ENCODE peak calls at places on chromosomes 11 and 22, in nine cellular contexts. J is foreskin fibroblast; D is DND-41; C is nephron progenitor cell; G is esophagus squamous epithelium; B is fibroblast of lung; W is IMR-90; K is CD4-positive, alpha-beta T cell; P is tibial artery. E is an unnamed sample.

GRCh38 chr11:118310781-118311485 is 6.4 kb downstream of the CD3E start:
- DNase-seq in J (no peak), D (no peak), C (no peak), G (no peak), B (no peak), W (no peak), K (no peak), P (no peak), E (no peak)

GRCh38 chr11:68140496-68141246 is 19.5 kb upstream of the CHKA start:
- DNase-seq in J (no peak), D (no peak), C (no peak), G (no peak), B (no peak), W (no peak), K (no peak), P (no peak), E (no peak)

GRCh38 chr11:10233581-10233980 is 60.4 kb downstream of the SBF2 start:
- DNase-seq in J (peak; percentile 62), D (no peak), C (no peak), G (no peak), B (peak; percentile 42), W (peak; percentile 91), K (no peak), P (no peak), E (peak; percentile 80)

GRCh38 chr11:41282436-41282835 is 177.0 kb downstream of the LRRC4C start:
- DNase-seq in J (no peak), D (no peak), C (no peak), G (no peak), B (no peak), W (no peak), K (no peak), P (no peak), E (no peak)

GRCh38 chr11:12212181-12212820 is 101.9 kb downstream of the MICAL2 start:
- DNase-seq in J (no peak), D (no peak), C (no peak), G (no peak), B (no peak), W (no peak), K (no peak), P (peak; percentile 3), E (no peak)

GRCh38 chr11:86211619-86212018 is 32.9 kb upstream of the EED start:
- DNase-seq in J (no peak), D (no peak), C (no peak), G (no peak), B (no peak), W (no peak), K (no peak), P (no peak), E (no peak)

GRCh38 chr22:41699264-41700104 is at the start of gene MEI1:
- DNase-seq in J (peak; percentile 84), D (no peak), C (no peak), G (peak; percentile 23), B (peak; percentile 64), W (peak; percentile 56), K (peak; percentile 92), P (peak; percentile 64), E (peak; percentile 70)

GRCh38 chr22:18056161-18056666 is 21.6 kb upstream of the PEX26 start:
- DNase-seq in J (peak; percentile 90), D (no peak), C (no peak), G (no peak), B (peak; percentile 82), W (peak; percentile 76), K (no peak), P (no peak), E (peak; percentile 70)

GRCh38 chr11:19920982-19921381 is 208.3 kb downstream of the NAV2 start:
- DNase-seq in J (no peak), D (no peak), C (no peak), G (no peak), B (no peak), W (no peak), K (no peak), P (no peak), E (no peak)

GRCh38 chr11:125587480-125587879 is 5.2 kb upstream of the STT3A start:
- DNase-seq in J (peak; percentile 9), D (no peak), C (no peak), G (no peak), B (no peak), W (no peak), K (no peak), P (no peak), E (no peak)

DNA sequence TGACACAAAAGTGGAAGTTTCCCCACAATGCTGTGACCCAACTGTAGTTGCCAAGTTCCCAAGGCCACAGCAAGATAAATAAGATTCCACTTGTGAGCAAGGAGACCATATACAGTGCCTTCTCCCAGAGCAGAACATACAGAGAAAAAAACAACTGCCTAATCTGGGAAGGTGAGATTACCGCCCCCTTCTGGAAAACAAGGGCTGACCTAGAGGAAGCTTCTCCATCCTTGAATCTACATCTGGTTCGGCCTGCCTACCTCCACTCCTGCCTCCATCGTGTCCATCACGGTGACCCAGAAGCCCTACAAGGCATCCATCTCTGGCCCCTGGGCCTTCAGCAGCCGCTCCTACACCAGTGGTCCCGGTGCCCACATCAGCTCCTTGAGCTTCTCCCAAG is 6.1 kb upstream of the RNASEH2C start:
- DNase-seq in J (no peak), D (no peak), C (no peak), G (no peak), B (no peak), W (no peak), K (no peak), P (no peak), E (no peak)
- TF ChIP-seq CTCF in J (no peak), D (peak; percentile 40), C (no peak), G (no peak), B (peak; percentile 8), W (no peak), K (no peak), P (no peak), E (no peak)

GRCh38 chr11:61577383-61578118 is 3.3 kb downstream of the SYT7 start:
- DNase-seq in J (peak; percentile 46), D (no peak), C (peak; percentile 60), G (no peak), B (no peak), W (no peak), K (no peak), P (no peak), E (no peak)
- TF ChIP-seq CTCF in J (peak; percentile 21), D (peak; percentile 13), C (peak; percentile 49), G (no peak), B (peak; percentile 53), W (peak; percentile 36), K (no peak), P (no peak), E (peak; percentile 47)

GRCh38 chr11:32173435-32173834 is 82.6 kb downstream of the RCN1 start:
- DNase-seq in J (peak; percentile 84), D (no peak), C (peak; percentile 67), G (no peak), B (peak; percentile 76), W (peak; percentile 68), K (no peak), P (peak; percentile 23), E (peak; percentile 63)
- TF ChIP-seq CTCF in J (peak; percentile 67), D (peak; percentile 37), C (peak; percentile 57), G (no peak), B (peak; percentile 81), W (peak; percentile 91), K (no peak), P (peak; percentile 61), E (peak; percentile 70)

GRCh38 chr11:71332046-71332445 is 79.7 kb upstream of the SHANK2 start:
- DNase-seq in J (no peak), D (no peak), C (no peak), G (no peak), B (no peak), W (no peak), K (no peak), P (no peak), E (no peak)

GRCh38 chr11:71330349-71330748 is 78.0 kb upstream of the SHANK2 start:
- DNase-seq in J (no peak), D (no peak), C (no peak), G (no peak), B (no peak), W (no peak), K (no peak), P (no peak), E (no peak)

GRCh38 chr11:71329731-71330130 is 77.4 kb upstream of the SHANK2 start:
- DNase-seq in J (no peak), D (no peak), C (no peak), G (no peak), B (no peak), W (no peak), K (no peak), P (no peak), E (no peak)

GRCh38 chr11:71331631-71332030 is 79.3 kb upstream of the SHANK2 start:
- DNase-seq in J (no peak), D (no peak), C (no peak), G (no peak), B (no peak), W (no peak), K (no peak), P (no peak), E (no peak)

DNA sequence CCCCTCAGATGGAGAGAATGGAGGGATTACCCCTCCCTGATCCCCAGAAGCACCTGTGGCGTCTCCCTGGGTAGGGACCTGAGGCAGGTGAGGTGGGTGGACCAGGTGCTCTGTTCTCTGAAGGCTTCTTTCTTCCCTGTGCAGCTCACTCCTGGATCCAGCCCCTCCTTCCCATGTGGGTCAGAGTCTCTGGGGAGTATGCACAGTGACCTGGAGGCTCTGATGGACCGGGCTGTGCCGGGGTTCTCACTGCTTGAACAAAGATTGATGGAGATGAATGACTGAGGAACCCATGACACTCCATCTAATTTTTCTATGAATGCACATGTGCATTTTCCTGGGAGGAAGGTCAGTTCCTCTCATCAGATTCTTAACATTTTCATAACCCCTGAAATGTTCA is 78.6 kb upstream of the SHANK2 start:
- DNase-seq in J (no peak), D (no peak), C (no peak), G (no peak), B (no peak), W (no peak), K (no peak), P (no peak), E (no peak)
- TF ChIP-seq CTCF in J (no peak), D (no peak), C (no peak), G (no peak), B (no peak), W (no peak), K (no peak), P (no peak), E (no peak)

GRCh38 chr11:119491753-119492455 is 68.9 kb upstream of the THY1 start:
- DNase-seq in J (peak; percentile 58), D (no peak), C (no peak), G (no peak), B (peak; percentile 29), W (peak; percentile 12), K (no peak), P (no peak), E (peak; percentile 6)
- TF ChIP-seq CTCF in J (peak; percentile 46), D (no peak), C (peak; percentile 21), G (no peak), B (peak; percentile 55), W (peak; percentile 40), K (no peak), P (peak; percentile 10), E (peak; percentile 46)

GRCh38 chr11:131760191-131760951 is 390.0 kb downstream of the NTM start:
- DNase-seq in J (peak; percentile 86), D (no peak), C (peak; percentile 30), G (no peak), B (peak; percentile 86), W (peak; percentile 95), K (no peak), P (no peak), E (peak; percentile 92)
- TF ChIP-seq CTCF in J (peak; percentile 3), D (no peak), C (no peak), G (no peak), B (peak; percentile 12), W (no peak), K (no peak), P (no peak), E (no peak)

GRCh38 chr11:83330303-83330702 is 44.1 kb upstream of the CCDC90B start:
- DNase-seq in J (no peak), D (no peak), C (no peak), G (no peak), B (no peak), W (no peak), K (no peak), P (no peak), E (no peak)
- TF ChIP-seq CTCF in J (no peak), D (no peak), C (no peak), G (no peak), B (no peak), W (no peak), K (no peak), P (no peak), E (no peak)